ENCODE peak calls at places on chromosomes 11 and 22, in ten cellular contexts. F, Y, W, J, I, B, H, Z, D and C are unnamed samples.

GRCh38 chr11:112115389-112115788 is 28.7 kb downstream of the SDHD start:
- DNase-seq in F (no peak), Y (no peak), W (no peak), J (no peak), I (no peak), B (no peak), H (no peak), Z (no peak), D (no peak), C (no peak)

GRCh38 chr22:31619611-31620300 is 42.3 kb downstream of the PISD start:
- DNase-seq in F (no peak), Y (no peak), W (no peak), J (no peak), I (no peak), B (no peak), H (no peak), Z (no peak), D (no peak), C (no peak)

GRCh38 chr11:123531325-123531724 is 101.3 kb downstream of the GRAMD1B start:
- DNase-seq in F (no peak), Y (no peak), W (no peak), J (no peak), I (no peak), B (no peak), H (no peak), Z (no peak), D (no peak), C (no peak)

GRCh38 chr11:47104337-47104950 is 72.2 kb downstream of the ARFGAP2 start:
- DNase-seq in F (peak), Y (no peak), W (peak), J (no peak), I (peak), B (no peak), H (no peak), Z (no peak), D (no peak), C (no peak)

GRCh38 chr11:32068134-32068533 is 22.7 kb upstream of the RCN1 start:
- DNase-seq in F (no peak), Y (no peak), W (no peak), J (no peak), I (no peak), B (no peak), H (no peak), Z (no peak), D (no peak), C (no peak)

GRCh38 chr22:26406118-26406517 is 22.9 kb upstream of the ASPHD2 start:
- DNase-seq in F (peak), Y (no peak), W (peak), J (no peak), I (peak), B (no peak), H (no peak), Z (no peak), D (no peak), C (no peak)

GRCh38 chr11:77106321-77106720 is 3.7 kb downstream of the OMP start:
- DNase-seq in F (no peak), Y (no peak), W (no peak), J (no peak), I (no peak), B (no peak), H (no peak), Z (no peak), D (no peak), C (no peak)

GRCh38 chr11:2746401-2747230 is 46.8 kb upstream of the KCNQ1OT1 start:
- DNase-seq in F (no peak), Y (no peak), W (no peak), J (no peak), I (no peak), B (no peak), H (no peak), Z (no peak), D (no peak), C (peak)

GRCh38 chr22:40224702-40225101 is 47.0 kb downstream of the TNRC6B start:
- DNase-seq in F (no peak), Y (no peak), W (no peak), J (no peak), I (no peak), B (peak), H (no peak), Z (peak), D (no peak), C (no peak)

GRCh38 chr11:64684357-64684756 is 38.6 kb downstream of the NRXN2 start:
- DNase-seq in F (no peak), Y (no peak), W (no peak), J (no peak), I (no peak), B (no peak), H (no peak), Z (no peak), D (no peak), C (no peak)

GRCh38 chr11:113562576-113562975 is 87.4 kb upstream of the DRD2 start:
- DNase-seq in F (no peak), Y (no peak), W (no peak), J (no peak), I (no peak), B (no peak), H (no peak), Z (no peak), D (no peak), C (no peak)

GRCh38 chr22:39405346-39406085 is 5.9 kb downstream of the TAB1 start:
- DNase-seq in F (no peak), Y (no peak), W (peak), J (no peak), I (peak), B (peak), H (peak), Z (no peak), D (no peak), C (no peak)

GRCh38 chr22:49583886-49584505 is 243.7 kb downstream of the BRD1 start:
- DNase-seq in F (no peak), Y (no peak), W (no peak), J (no peak), I (no peak), B (no peak), H (no peak), Z (no peak), D (no peak), C (no peak)

GRCh38 chr11:72982286-72982685 is 159.8 kb downstream of the FCHSD2 start:
- DNase-seq in F (no peak), Y (no peak), W (no peak), J (no peak), I (no peak), B (no peak), H (no peak), Z (no peak), D (no peak), C (no peak)

GRCh38 chr11:94519478-94520084 is 7.3 kb downstream of the C11orf97 start:
- DNase-seq in F (no peak), Y (no peak), W (no peak), J (no peak), I (no peak), B (no peak), H (peak), Z (no peak), D (peak), C (no peak)

GRCh38 chr11:58776891-58777451 is 45.2 kb upstream of the GLYAT start:
- DNase-seq in F (no peak), Y (no peak), W (no peak), J (no peak), I (no peak), B (no peak), H (no peak), Z (no peak), D (no peak), C (no peak)

GRCh38 chr22:31122532-31123291 is at the start of gene INPP5J:
- DNase-seq in F (peak), Y (peak), W (no peak), J (no peak), I (peak), B (no peak), H (peak), Z (no peak), D (no peak), C (peak)

GRCh38 chr11:10405858-10406592 is 49.0 kb upstream of the AMPD3 start:
- DNase-seq in F (peak), Y (peak), W (peak), J (peak), I (peak), B (peak), H (peak), Z (no peak), D (peak), C (peak)

GRCh38 chr11:26820739-26821138 is 98.9 kb upstream of the SLC5A12 start:
- DNase-seq in F (no peak), Y (no peak), W (peak), J (no peak), I (peak), B (no peak), H (no peak), Z (no peak), D (no peak), C (no peak)

GRCh38 chr22:26629988-26630761 is 8.4 kb downstream of the CRYBA4 start:
- DNase-seq in F (no peak), Y (no peak), W (no peak), J (no peak), I (no peak), B (no peak), H (no peak), Z (no peak), D (no peak), C (no peak)

GRCh38 chr11:1574256-1575242 is 2.5 kb upstream of the DUSP8 start:
- DNase-seq in F (no peak), Y (peak), W (peak), J (peak), I (peak), B (peak), H (peak), Z (no peak), D (peak), C (peak)

GRCh38 chr11:19777342-19778102 is 64.9 kb downstream of the NAV2 start:
- DNase-seq in F (peak), Y (no peak), W (no peak), J (no peak), I (peak), B (no peak), H (peak), Z (no peak), D (peak), C (no peak)

GRCh38 chr11:68115285-68115684 is 5.9 kb downstream of the CHKA start:
- DNase-seq in F (no peak), Y (no peak), W (no peak), J (no peak), I (no peak), B (no peak), H (no peak), Z (no peak), D (no peak), C (no peak)

GRCh38 chr11:12871251-12871650 is 137.9 kb upstream of the RASSF10 start:
- DNase-seq in F (no peak), Y (no peak), W (no peak), J (no peak), I (no peak), B (no peak), H (no peak), Z (no peak), D (no peak), C (no peak)

GRCh38 chr22:24025475-24025874 is 14.4 kb downstream of the CABIN1 start:
- DNase-seq in F (no peak), Y (no peak), W (no peak), J (no peak), I (no peak), B (no peak), H (no peak), Z (no peak), D (no peak), C (no peak)